ENCODE peak calls at places on chromosomes 16 and 17, in four cellular contexts. E is mesenchymal stem cell, P is IMR-90, N is mesendoderm. G is an unnamed sample.

GRCh38 chr16:81522141-81522701 is 77.6 kb downstream of the CMIP start:
- DNase-seq in E (no peak), P (no peak), N (peak), G (no peak)

GRCh38 chr16:4597174-4597573 is 17.5 kb downstream of the UBALD1 start:
- DNase-seq in E (no peak), P (no peak), N (no peak), G (no peak)

GRCh38 chr16:22847690-22848089 is 33.7 kb downstream of the HS3ST2 start:
- DNase-seq in E (no peak), P (no peak), N (no peak), G (no peak)

GRCh38 chr17:29151567-29151966 is 28.6 kb downstream of the MYO18A start:
- DNase-seq in E (peak), P (peak), N (peak), G (no peak)

GRCh38 chr16:72924918-72925630 is 122.9 kb downstream of the ZFHX3 start:
- DNase-seq in E (no peak), P (no peak), N (no peak), G (no peak)

GRCh38 chr16:65790768-65791167 is 575.7 kb upstream of the CDH5 start:
- DNase-seq in E (no peak), P (no peak), N (no peak), G (no peak)

GRCh38 chr17:17351901-17352781 is 49.0 kb downstream of the NT5M start:
- DNase-seq in E (peak), P (peak), N (peak), G (no peak)

GRCh38 chr17:66952031-66952524 is 12.4 kb upstream of the CACNG4 start:
- DNase-seq in E (peak), P (peak), N (peak), G (no peak)

GRCh38 chr17:49486012-49486641 is 9.0 kb upstream of the NGFR start:
- DNase-seq in E (no peak), P (no peak), N (peak), G (peak)

GRCh38 chr17:17494499-17495447 is 1.4 kb downstream of the RASD1 start:
- DNase-seq in E (peak), P (peak), N (peak), G (peak)

GRCh38 chr17:77356690-77357201 is 216.0 kb downstream of the SEC14L1 start:
- DNase-seq in E (no peak), P (no peak), N (no peak), G (no peak)

GRCh38 chr16:2819179-2819938 is 2.3 kb downstream of the PRSS21 start:
- DNase-seq in E (no peak), P (no peak), N (no peak), G (no peak)

GRCh38 chr17:59829217-59830006 is 63.3 kb downstream of the TUBD1 start:
- DNase-seq in E (peak), P (peak), N (peak), G (no peak)

GRCh38 chr16:1300664-1301476 is 8.6 kb upstream of the UBE2I start:
- DNase-seq in E (peak), P (peak), N (peak), G (peak)

GRCh38 chr16:67541391-67542263 is 13.0 kb downstream of the RIPOR1 start:
- DNase-seq in E (peak), P (peak), N (peak), G (no peak)

GRCh38 chr16:4411684-4412083 is 4.7 kb downstream of the CORO7 start:
- DNase-seq in E (peak), P (peak), N (no peak), G (no peak)

GRCh38 chr16:11743308-11744074 is 834 bp upstream of the TXNDC11 start:
- DNase-seq in E (peak), P (peak), N (no peak), G (no peak)

GRCh38 chr16:11742041-11742535 is 569 bp downstream of the TXNDC11 start:
- DNase-seq in E (peak), P (no peak), N (peak), G (peak)

GRCh38 chr16:11740567-11740966 is 2.1 kb downstream of the TXNDC11 start:
- DNase-seq in E (peak), P (no peak), N (no peak), G (no peak)

GRCh38 chr16:11744075-11744470 is 1.4 kb upstream of the TXNDC11 start:
- DNase-seq in E (no peak), P (no peak), N (no peak), G (no peak)

GRCh38 chr16:11742536-11743307 is at the start of gene TXNDC11:
- DNase-seq in E (peak), P (peak), N (peak), G (peak)
- H2BK5ac ChIP-seq in E (peak), P (peak), N (no peak), G (peak)

GRCh38 chr17:45368661-45369060 is 51.8 kb upstream of the MAP3K14 start:
- DNase-seq in E (peak), P (peak), N (no peak), G (no peak)

GRCh38 chr17:45364531-45365390 is 47.9 kb upstream of the MAP3K14 start:
- DNase-seq in E (peak), P (peak), N (peak), G (no peak)

GRCh38 chr17:45366691-45367090 is 49.9 kb upstream of the MAP3K14 start:
- DNase-seq in E (no peak), P (no peak), N (no peak), G (no peak)

GRCh38 chr17:45366049-45366448 is 49.2 kb upstream of the MAP3K14 start:
- DNase-seq in E (no peak), P (no peak), N (no peak), G (no peak)

GRCh38 chr17:45367216-45367615 is 50.4 kb upstream of the MAP3K14 start:
- DNase-seq in E (no peak), P (no peak), N (no peak), G (no peak)
- H2BK5ac ChIP-seq in E (no peak), P (peak), N (no peak), G (no peak)

DNA sequence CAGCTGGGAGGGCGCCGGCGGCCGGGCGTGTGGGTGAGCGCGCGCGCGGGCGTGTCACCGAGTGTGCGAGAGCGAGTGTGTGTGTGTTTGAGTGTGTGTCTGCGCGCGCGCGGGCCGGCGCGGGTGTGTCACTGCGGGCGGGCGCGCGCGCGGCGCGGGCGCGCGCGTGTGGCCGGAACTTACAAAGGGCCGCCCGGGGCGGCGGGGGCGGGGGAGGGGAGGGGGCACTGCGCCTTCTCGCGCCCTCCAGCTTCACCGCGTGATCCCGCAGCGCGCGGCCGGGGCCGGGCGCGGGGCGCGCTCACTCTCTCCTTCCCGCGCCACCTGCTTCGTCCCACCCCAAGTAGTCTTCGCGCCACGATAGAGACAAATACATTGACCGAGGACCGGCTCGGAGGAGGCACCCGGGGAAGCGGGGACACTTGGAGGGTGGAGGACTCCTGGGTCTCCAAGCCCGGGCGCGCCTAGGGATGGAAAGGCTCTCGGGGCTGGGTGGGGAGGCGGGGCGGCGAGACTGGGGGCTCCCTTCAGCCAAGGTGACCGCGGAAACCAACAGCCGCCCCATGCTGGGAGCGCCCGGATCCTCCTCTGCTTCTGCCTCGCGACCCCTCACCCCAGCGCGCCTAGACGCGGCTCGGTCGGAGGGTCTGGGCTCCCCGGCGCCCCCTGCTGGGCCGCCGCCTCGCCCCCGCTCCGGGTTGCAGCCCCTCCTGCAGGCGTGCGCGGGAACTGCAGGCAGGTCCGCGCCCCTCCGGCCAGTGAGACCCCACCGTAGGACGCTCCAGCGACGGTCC is at the start of gene SRCIN1:
- DNase-seq in E (no peak), P (peak), N (peak), G (peak)
- H2BK5ac ChIP-seq in E (no peak), P (no peak), N (no peak), G (no peak)

GRCh38 chr16:25690563-25691143 is 1.1 kb upstream of the HS3ST4 start:
- DNase-seq in E (no peak), P (no peak), N (peak), G (no peak)

GRCh38 chr16:25692734-25693508 is 1.2 kb downstream of the HS3ST4 start:
- DNase-seq in E (no peak), P (no peak), N (peak), G (peak)

GRCh38 chr16:25692307-25692706 is 548 bp downstream of the HS3ST4 start:
- DNase-seq in E (no peak), P (no peak), N (peak), G (no peak)

GRCh38 chr16:25693621-25694020 is 1.9 kb downstream of the HS3ST4 start:
- DNase-seq in E (no peak), P (no peak), N (no peak), G (no peak)

GRCh38 chr16:25691519-25692091 is at the start of gene HS3ST4:
- DNase-seq in E (no peak), P (no peak), N (peak), G (peak)
- H2BK5ac ChIP-seq in E (no peak), P (no peak), N (no peak), G (peak)

DNA sequence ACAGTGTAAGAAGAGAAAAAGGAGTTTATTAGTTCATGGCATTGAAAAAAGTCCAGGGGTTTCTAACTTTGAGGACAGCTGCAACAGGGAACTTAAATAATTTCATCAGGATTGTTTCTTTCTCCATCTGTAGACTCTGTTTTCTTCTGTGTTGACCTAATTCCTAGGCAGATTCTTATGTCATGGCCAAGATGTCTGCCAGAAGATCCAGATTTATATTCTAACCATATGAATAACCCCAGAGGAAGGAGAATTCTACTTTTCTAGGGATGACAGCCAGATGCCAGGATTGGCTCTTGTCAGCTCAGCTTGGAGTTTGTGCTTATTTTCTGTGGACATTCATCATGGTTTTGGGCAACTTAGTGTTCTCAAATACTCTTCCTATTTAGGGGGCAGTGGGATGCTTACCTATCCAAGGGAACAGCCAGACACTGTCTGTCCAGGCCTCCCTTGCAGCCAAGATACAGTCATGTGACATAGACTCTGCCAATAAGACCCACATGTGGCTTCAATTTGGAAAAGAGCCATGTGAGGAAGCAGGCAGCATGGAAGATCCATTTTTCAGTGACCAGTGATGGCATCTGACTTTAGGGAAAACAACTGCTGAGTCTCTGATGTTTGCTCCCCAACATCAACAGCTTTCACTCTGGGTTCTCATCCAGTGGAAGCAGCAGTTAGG is 18.2 kb downstream of the PCTP start:
- DNase-seq in E (no peak), P (peak), N (no peak), G (no peak)
- H2BK5ac ChIP-seq in E (no peak), P (peak), N (no peak), G (no peak)

DNA sequence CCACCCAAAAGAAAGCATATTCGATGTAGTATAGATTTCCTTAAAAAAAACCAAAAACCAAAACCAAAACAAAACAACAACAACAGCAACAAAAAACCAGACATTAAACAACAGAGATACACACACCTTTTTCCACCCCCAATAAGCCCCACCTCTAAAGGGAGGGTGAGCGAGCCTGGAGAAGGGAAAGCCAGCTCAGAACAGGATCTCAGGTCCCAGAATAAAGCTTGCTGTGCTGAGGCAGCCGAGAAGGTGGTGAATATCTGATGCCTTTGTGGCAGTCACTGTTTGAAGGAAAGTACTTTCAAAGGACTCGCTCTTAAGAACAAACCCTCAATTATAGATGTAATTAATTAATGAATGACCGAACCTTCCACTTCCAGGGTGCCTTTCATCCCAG is 470 bp downstream of the KRT23 start:
- DNase-seq in E (no peak), P (no peak), N (peak), G (no peak)
- H2BK5ac ChIP-seq in E (no peak), P (no peak), N (no peak), G (peak)

GRCh38 chr17:34837796-34838195 is 123.5 kb downstream of the CCT6B start:
- DNase-seq in E (no peak), P (no peak), N (no peak), G (no peak)

GRCh38 chr17:34841467-34841866 is 119.8 kb downstream of the CCT6B start:
- DNase-seq in E (no peak), P (no peak), N (no peak), G (no peak)

GRCh38 chr17:34843682-34844081 is 117.6 kb downstream of the CCT6B start:
- DNase-seq in E (no peak), P (no peak), N (no peak), G (no peak)

GRCh38 chr17:34842235-34842634 is 119.0 kb downstream of the CCT6B start:
- DNase-seq in E (no peak), P (no peak), N (no peak), G (no peak)

GRCh38 chr17:34840758-34841157 is 120.5 kb downstream of the CCT6B start:
- DNase-seq in E (no peak), P (no peak), N (no peak), G (no peak)
- H2BK5ac ChIP-seq in E (no peak), P (no peak), N (no peak), G (no peak)

GRCh38 chr17:21241564-21241963 is 11.6 kb downstream of the NATD1 start:
- DNase-seq in E (no peak), P (no peak), N (no peak), G (no peak)
- H2BK5ac ChIP-seq in E (no peak), P (no peak), N (no peak), G (peak)

DNA sequence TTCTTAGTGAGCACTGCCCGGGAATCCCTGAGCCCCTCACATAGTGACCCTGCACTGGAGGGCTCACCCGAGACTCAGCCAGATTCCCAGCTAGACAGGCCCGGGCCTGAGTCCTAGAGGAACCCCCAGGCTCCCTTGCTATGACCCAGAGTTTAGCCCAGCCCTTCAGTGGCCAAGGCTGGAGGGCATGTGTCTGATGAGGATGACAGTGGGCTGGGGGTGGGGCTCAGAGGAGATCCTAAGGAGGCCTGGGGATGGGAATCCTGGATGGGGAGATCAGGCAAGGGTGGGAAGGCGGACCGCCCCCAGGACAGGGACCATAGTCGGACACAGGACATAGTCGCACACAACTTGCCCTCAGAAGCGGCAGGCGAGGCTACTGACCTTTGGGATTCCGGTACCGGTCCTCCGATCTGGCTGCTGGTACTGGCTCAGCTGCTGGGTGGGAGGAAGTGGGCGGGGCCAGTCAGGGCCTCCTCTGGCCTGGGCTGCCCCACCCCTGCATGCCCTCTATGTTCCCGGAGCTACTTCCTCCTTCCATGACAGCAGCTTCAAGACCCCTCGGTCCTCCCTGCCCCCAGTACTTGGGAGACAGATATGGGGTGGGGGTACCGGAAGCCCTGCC is 1.1 kb downstream of the CD79B start:
- DNase-seq in E (no peak), P (no peak), N (peak), G (no peak)
- H2BK5ac ChIP-seq in E (no peak), P (no peak), N (no peak), G (peak)